ENCODE peak calls at places on chromosomes 16 and 17, in four cellular contexts. C, W, V and B are unnamed samples.

GRCh38 chr17:57425903-57426574 is 169.7 kb downstream of the MSI2 start:
- DNase-seq in V (no peak), W (no peak), C (no peak), B (no peak)

GRCh38 chr16:29848420-29849297 is 14.4 kb downstream of the CDIPT start:
- DNase-seq in C (peak; percentile 89), W (peak; percentile 86), V (peak; percentile 75), B (no peak)

GRCh38 chr17:9389116-9389515 is 186.5 kb downstream of the STX8 start:
- DNase-seq in V (peak; percentile 39), C (no peak), W (no peak), B (peak; percentile 77)

GRCh38 chr16:8996891-8997290 is 33.2 kb upstream of the USP7 start:
- DNase-seq in W (no peak), V (no peak), C (no peak), B (no peak)

GRCh38 chr17:78973792-78974520 is 5.8 kb downstream of the LGALS3BP start:
- DNase-seq in V (no peak), C (no peak), W (no peak), B (no peak)

GRCh38 chr17:8859029-8859803 is 8.3 kb downstream of the PIK3R6 start:
- DNase-seq in C (no peak), W (peak; percentile 47), V (no peak), B (no peak)

GRCh38 chr17:79778504-79779087 is 648 bp downstream of the CBX2 start:
- DNase-seq in V (peak; percentile 18), W (no peak), C (no peak), B (no peak)

GRCh38 chr16:86171329-86171728 is 272.4 kb downstream of the IRF8 start:
- DNase-seq in C (no peak), W (no peak), V (no peak), B (peak; percentile 88)

GRCh38 chr16:22070361-22071351 is 21.7 kb upstream of the VWA3A start:
- DNase-seq in W (no peak), C (no peak), V (no peak), B (no peak)

GRCh38 chr16:27600386-27600785 is 50.4 kb downstream of the KATNIP start:
- DNase-seq in W (no peak), V (no peak), C (no peak), B (no peak)

GRCh38 chr17:66941773-66942452 is 22.6 kb upstream of the CACNG4 start:
- DNase-seq in V (no peak), W (no peak), C (no peak), B (no peak)

GRCh38 chr16:19242987-19243386 is 42.5 kb upstream of the CLEC19A start:
- DNase-seq in C (no peak), V (no peak), W (no peak), B (no peak)

GRCh38 chr17:48429156-48429555 is 858 bp downstream of the SKAP1 start:
- DNase-seq in V (no peak), W (no peak), C (no peak), B (no peak)

GRCh38 chr16:54931041-54931756 is 534 bp downstream of the IRX5 start:
- DNase-seq in V (no peak), W (no peak), C (no peak), B (no peak)

GRCh38 chr17:75325827-75326586 is 36.8 kb upstream of the SLC25A19 start:
- DNase-seq in V (no peak), W (no peak), C (no peak), B (no peak)

GRCh38 chr16:74465281-74465680 is 44.0 kb upstream of the CLEC18B start:
- DNase-seq in V (no peak), W (no peak), C (no peak), B (no peak)

GRCh38 chr17:27993161-27993695 is 49.2 kb upstream of the NLK start:
- DNase-seq in C (no peak), V (no peak), W (no peak), B (no peak)

GRCh38 chr17:4939554-4939803 is 367 bp downstream of the SLC25A11 start:
- DNase-seq in W (no peak), V (no peak), C (no peak), B (no peak)

GRCh38 chr17:39225974-39226683 is 384 bp upstream of the STAC2 start:
- DNase-seq in W (peak; percentile 97), C (no peak), V (peak; percentile 40), B (no peak)

GRCh38 chr17:27840688-27841087 is 40.4 kb upstream of the NOS2 start:
- DNase-seq in W (no peak), C (no peak), V (no peak), B (no peak)

GRCh38 chr16:73068546-73069401 is 20.8 kb upstream of the ZFHX3 start:
- DNase-seq in V (peak; percentile 59), W (peak; percentile 96), C (no peak), B (peak; percentile 94)

GRCh38 chr17:28745052-28745776 is 1.4 kb downstream of the TRAF4 start:
- DNase-seq in W (peak; percentile 84), V (no peak), C (peak; percentile 74), B (no peak)

GRCh38 chr17:27635275-27635823 is 4.4 kb downstream of the LGALS9 start:
- DNase-seq in C (no peak), V (no peak), W (no peak), B (no peak)

GRCh38 chr17:44381810-44382209 is 7.6 kb downstream of the ITGA2B start:
- DNase-seq in C (no peak), V (no peak), W (no peak), B (no peak)

GRCh38 chr17:59769891-59770290 is 62.4 kb downstream of the VMP1 start:
- DNase-seq in W (no peak), C (no peak), V (no peak), B (no peak)

GRCh38 chr17:41777579-41778188 is 8.8 kb downstream of the JUP start:
- DNase-seq in W (no peak), C (peak; percentile 63), V (peak; percentile 51), B (peak; percentile 90)

GRCh38 chr17:14793237-14793636 is 471.9 kb downstream of the PMP22 start:
- DNase-seq in V (no peak), C (no peak), W (no peak), B (peak; percentile 67)

GRCh38 chr16:75593825-75594820 is 27.9 kb downstream of the GABARAPL2 start:
- DNase-seq in V (no peak), C (no peak), W (peak; percentile 39), B (no peak)

GRCh38 chr16:48963306-48963705 is 318.3 kb downstream of the CBLN1 start:
- DNase-seq in C (no peak), V (no peak), W (no peak), B (no peak)

GRCh38 chr17:83109793-83110645 is 30.6 kb downstream of the METRNL start:
- DNase-seq in C (peak; percentile 73), W (peak; percentile 98), V (peak; percentile 94), B (peak; percentile 88)

GRCh38 chr16:66273644-66274334 is 92.7 kb upstream of the CDH5 start:
- DNase-seq in W (no peak), V (no peak), C (no peak), B (no peak)

GRCh38 chr16:50035468-50035992 is 10.5 kb downstream of the CNEP1R1 start:
- DNase-seq in C (no peak), V (no peak), W (no peak), B (no peak)

DNA sequence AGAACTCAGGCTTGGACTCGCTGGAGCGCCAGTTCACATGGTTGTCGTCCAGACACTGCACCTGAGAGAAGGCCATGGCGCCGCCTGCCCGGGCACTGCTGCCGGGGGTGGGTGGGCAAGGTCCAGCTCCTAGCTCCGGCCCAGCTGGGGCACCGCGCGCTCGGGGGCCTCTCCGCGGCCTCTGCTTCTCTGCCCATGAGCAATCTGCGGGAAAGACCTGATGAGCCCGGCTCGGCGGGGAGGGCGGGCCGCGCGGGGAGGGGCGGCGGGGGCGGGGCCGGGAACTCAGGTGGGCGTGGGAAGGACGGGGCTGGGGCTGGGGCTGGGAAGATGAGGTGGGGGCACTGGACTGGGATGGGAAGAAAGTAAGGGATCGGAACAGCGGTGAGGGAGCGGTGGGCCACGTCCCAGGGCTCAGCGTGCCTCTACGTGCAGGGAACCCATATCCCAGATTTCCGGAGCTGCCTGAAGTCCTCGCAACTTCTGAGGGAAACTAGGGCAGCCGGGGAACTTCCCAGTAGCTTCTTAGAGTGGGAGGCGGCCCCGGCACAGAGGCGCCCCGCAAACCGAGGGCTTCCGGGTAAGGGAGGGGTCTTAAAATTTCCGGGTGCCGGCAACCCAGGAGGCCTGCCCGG is 481 bp downstream of the FAM83G start:
- DNase-seq in C (peak; percentile 81), W (no peak), V (peak; percentile 69), B (no peak)
- H3K27ac ChIP-seq in C (peak overlapping the region; percentile 85), W (peak overlapping the region; percentile 88), V (peak overlapping the region; percentile 63), B (peak overlapping the region; percentile 77)

GRCh38 chr16:3087243-3087791 is 11.8 kb downstream of the ZSCAN10 start:
- DNase-seq in W (no peak), C (no peak), V (no peak), B (no peak)

GRCh38 chr16:3084969-3085670 is 14.0 kb downstream of the ZSCAN10 start:
- DNase-seq in C (no peak), W (no peak), V (no peak), B (no peak)

GRCh38 chr16:3087836-3088235 is 11.3 kb downstream of the ZSCAN10 start:
- DNase-seq in V (no peak), W (no peak), C (no peak), B (no peak)

GRCh38 chr16:3085868-3086595 is 13.1 kb downstream of the ZSCAN10 start:
- DNase-seq in W (no peak), C (no peak), V (no peak), B (no peak)

GRCh38 chr16:3086596-3087242 is 12.4 kb downstream of the ZSCAN10 start:
- DNase-seq in W (no peak), C (peak; percentile 67), V (no peak), B (no peak)
- H3K27me3 ChIP-seq in W (no peaks in the 10 kb centered on the region), C (no peaks in the 10 kb centered on the region), V (no peaks in the 10 kb centered on the region), B (peaks cover 24% of the 10 kb centered on the region)

GRCh38 chr17:50165066-50165465 is 739 bp upstream of the SGCA start:
- DNase-seq in W (no peak), C (no peak), V (no peak), B (no peak)

GRCh38 chr17:50165867-50166517 is at the start of gene SGCA:
- DNase-seq in C (no peak), W (peak; percentile 88), V (no peak), B (no peak)

GRCh38 chr17:50163846-50164696 is 1.7 kb upstream of the SGCA start:
- DNase-seq in W (no peak), V (no peak), C (no peak), B (no peak)

GRCh38 chr17:50165466-50165865 is 339 bp upstream of the SGCA start:
- DNase-seq in C (no peak), V (no peak), W (no peak), B (no peak)

DNA sequence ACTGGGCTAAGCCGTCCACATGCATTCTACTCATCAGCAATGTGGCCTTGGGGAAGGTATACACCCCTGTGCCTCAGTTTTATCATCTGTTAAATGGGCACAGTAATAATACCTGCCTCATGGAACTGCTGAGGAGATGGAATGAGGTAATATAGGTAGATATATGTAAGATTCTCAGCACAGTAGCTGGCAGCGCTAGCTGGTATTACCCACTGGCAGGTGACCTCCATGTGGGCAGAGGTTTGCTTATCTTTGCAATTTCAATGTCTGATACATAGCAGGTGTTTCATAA is 1.2 kb upstream of the SGCA start:
- DNase-seq in W (no peak), V (no peak), C (no peak), B (no peak)
- H3K27ac ChIP-seq in W (peak overlapping the region; percentile 98), V (no peak overlapping the region), C (no peak overlapping the region), B (no peak overlapping the region)

GRCh38 chr17:74130841-74131240 is 72.6 kb upstream of the RPL38 start:
- DNase-seq in V (no peak), W (peak; percentile 47), C (no peak), B (no peak)
- H3K27me3 ChIP-seq in V (peaks cover 83% of the 10 kb centered on the region), W (no peaks in the 10 kb centered on the region), C (no peaks in the 10 kb centered on the region), B (no peaks in the 10 kb centered on the region)